ENCODE peak calls at places on chromosomes 12 and 14, in four cellular contexts. H, G, F and E are unnamed samples.

GRCh38 chr14:100392266-100392850 is 69.2 kb downstream of the SLC25A47 start:
- DNase-seq in H (no peak), G (no peak), F (no peak), E (no peak)

GRCh38 chr12:49279706-49280159 is 14.9 kb downstream of the TUBA1C start:
- DNase-seq in H (peak; percentile 21), G (no peak), F (no peak), E (no peak)

GRCh38 chr12:78085562-78086182 is 255.0 kb downstream of the NAV3 start:
- DNase-seq in H (no peak), G (no peak), F (peak; percentile 61), E (no peak)

GRCh38 chr12:570237-570925 is 92.9 kb downstream of the NINJ2 start:
- DNase-seq in H (no peak), G (no peak), F (no peak), E (no peak)

GRCh38 chr12:132170094-132170636 is 25.9 kb downstream of the NOC4L start:
- DNase-seq in H (no peak), G (no peak), F (no peak), E (no peak)

GRCh38 chr12:30026621-30027234 is 243.0 kb upstream of the TMTC1 start:
- DNase-seq in H (no peak), G (no peak), F (no peak), E (no peak)

GRCh38 chr14:100285021-100285912 is 21.0 kb downstream of the SLC25A29 start:
- DNase-seq in H (no peak), G (peak; percentile 62), F (no peak), E (peak; percentile 44)

GRCh38 chr14:55446833-55447232 is 6.4 kb upstream of the TBPL2 start:
- DNase-seq in H (no peak), G (no peak), F (no peak), E (no peak)

GRCh38 chr14:33165144-33165925 is 226.7 kb downstream of the NPAS3 start:
- DNase-seq in H (no peak), G (no peak), F (peak; percentile 78), E (no peak)

GRCh38 chr14:100879194-100879593 is 24.3 kb downstream of the RTL1 start:
- DNase-seq in H (no peak), G (no peak), F (no peak), E (no peak)

GRCh38 chr12:124387510-124387855 is 92.6 kb downstream of the RFLNA start:
- DNase-seq in H (peak; percentile 9), G (no peak), F (no peak), E (no peak)

GRCh38 chr14:101191882-101192660 is 288.5 kb upstream of the RTL1 start:
- DNase-seq in H (no peak), G (no peak), F (no peak), E (no peak)

GRCh38 chr12:88600272-88600671 is 20.0 kb upstream of the KITLG start:
- DNase-seq in H (no peak), G (no peak), F (no peak), E (no peak)

GRCh38 chr12:96177013-96177412 is 17.2 kb upstream of the ELK3 start:
- DNase-seq in H (no peak), G (peak; percentile 49), F (no peak), E (no peak)

GRCh38 chr14:88791629-88792571 is 853 bp downstream of the EML5 start:
- DNase-seq in H (no peak), G (peak; percentile 26), F (no peak), E (no peak)

GRCh38 chr12:122031342-122032216 is 9.9 kb downstream of the BCL7A start:
- DNase-seq in H (no peak), G (peak; percentile 63), F (no peak), E (no peak)

GRCh38 chr12:104218935-104219334 is 3.4 kb downstream of the TXNRD1 start:
- DNase-seq in H (no peak), G (no peak), F (no peak), E (no peak)

GRCh38 chr12:93894391-93895095 is 217.4 kb downstream of the CRADD start:
- DNase-seq in H (no peak), G (no peak), F (peak; percentile 69), E (no peak)

GRCh38 chr12:122421263-122421814 is 1.1 kb downstream of the CLIP1 start:
- DNase-seq in H (no peak), G (peak; percentile 23), F (peak; percentile 33), E (no peak)

GRCh38 chr12:93199831-93200236 is 177.9 kb upstream of the NUDT4 start:
- DNase-seq in H (no peak), G (no peak), F (no peak), E (no peak)

GRCh38 chr12:22979854-22980253 is 354.9 kb downstream of the ETNK1 start:
- DNase-seq in H (no peak), G (no peak), F (no peak), E (no peak)

GRCh38 chr12:107822356-107822755 is 47.9 kb downstream of the ASCL4 start:
- DNase-seq in H (no peak), G (no peak), F (no peak), E (no peak)

GRCh38 chr14:88098128-88098527 is 93.2 kb downstream of the GPR65 start:
- DNase-seq in H (no peak), G (no peak), F (no peak), E (no peak)

GRCh38 chr14:30330452-30330851 is 228.5 kb upstream of the G2E3 start:
- DNase-seq in H (no peak), G (no peak), F (no peak), E (no peak)

GRCh38 chr14:22168092-22168955 is 420.7 kb downstream of the DAD1 start:
- DNase-seq in H (no peak), G (no peak), F (no peak), E (no peak)